ENCODE peak calls at places on chromosomes 3 and 15, in four cellular contexts. D is activated naive CD4-positive, alpha-beta T cell; W is NCI-H1694 treated with DMSO at 0.1 percent for 48 hours; M is nucleus accumbens. F is an unnamed sample.

GRCh38 chr3:77446084-77446483 is 406.2 kb downstream of the ROBO2 start:
- DNase-seq in D (no peak), W (no peak), M (no peak), F (no peak)

GRCh38 chr15:23897576-23897975 is 210.5 kb upstream of the NDN start:
- DNase-seq in D (no peak), W (no peak), M (peak; percentile 3), F (no peak)

GRCh38 chr3:18559323-18559972 is 134.3 kb upstream of the SATB1 start:
- DNase-seq in D (no peak), W (no peak), M (no peak), F (peak; percentile 32)

GRCh38 chr3:138254199-138254598 is 67.1 kb downstream of the ARMC8 start:
- DNase-seq in D (no peak), W (no peak), M (no peak), F (no peak)

GRCh38 chr3:189404797-189405484 is 226.2 kb upstream of the TP63 start:
- DNase-seq in D (no peak), W (no peak), M (no peak), F (no peak)

GRCh38 chr15:31271224-31271635 is 55.4 kb upstream of the KLF13 start:
- DNase-seq in D (no peak), W (no peak), M (no peak), F (no peak)

GRCh38 chr15:76336254-76337046 is at the start of gene ISL2:
- DNase-seq in D (no peak), W (no peak), M (peak; percentile 20), F (peak; percentile 91)

GRCh38 chr3:111314146-111314873 is 227.7 kb upstream of the CD96 start:
- DNase-seq in D (no peak), W (no peak), M (no peak), F (no peak)

GRCh38 chr15:68444336-68444735 is 12.4 kb upstream of the ITGA11 start:
- DNase-seq in D (no peak), W (no peak), M (no peak), F (no peak)

GRCh38 chr3:160928183-160928718 is 172.2 kb downstream of the PPM1L start:
- DNase-seq in D (no peak), W (peak; percentile 65), M (no peak), F (no peak)

GRCh38 chr3:109171479-109171878 is 35.0 kb downstream of the C3orf85 start:
- DNase-seq in D (no peak), W (no peak), M (no peak), F (no peak)

GRCh38 chr15:85692873-85693272 is 101.9 kb downstream of the KLHL25 start:
- DNase-seq in D (no peak), W (no peak), M (no peak), F (no peak)

GRCh38 chr15:88648357-88649214 is 9.8 kb downstream of the ISG20 start:
- DNase-seq in D (no peak), W (no peak), M (no peak), F (no peak)

GRCh38 chr3:50318615-50319014 is 3.9 kb downstream of the HYAL2 start:
- DNase-seq in D (no peak), W (no peak), M (no peak), F (no peak)

GRCh38 chr3:141401584-141402475 is 33.5 kb downstream of the ZBTB38 start:
- DNase-seq in D (no peak), W (no peak), M (peak; percentile 55), F (peak; percentile 63)

GRCh38 chr3:31135546-31135945 is 241.1 kb upstream of the GADL1 start:
- DNase-seq in D (no peak), W (no peak), M (no peak), F (no peak)

GRCh38 chr3:58586776-58587192 is 9.6 kb upstream of the FAM107A start:
- DNase-seq in D (no peak), W (no peak), M (no peak), F (peak; percentile 70)

GRCh38 chr3:25662921-25663320 is 1.8 kb downstream of the TOP2B start:
- DNase-seq in D (no peak), W (no peak), M (no peak), F (no peak)

GRCh38 chr3:176741648-176742047 is 455.6 kb downstream of the TBL1XR1 start:
- DNase-seq in D (no peak), W (no peak), M (no peak), F (no peak)

F was measured in cardiac muscle cell.